ENCODE peak calls at places on chromosome 2, in ten cellular contexts. Q, K, I, J, G, O, V, T, H and U are unnamed samples.
A peak's percentile ranks its signal among the peaks of the same experiment; 100 is the strongest.

GRCh38 chr2:85536479-85536878 is 2.5 kb upstream of the MAT2A start:
- DNase-seq in Q (peak; percentile 49), K (no peak), I (peak; percentile 75), J (no peak), G (peak; percentile 67), O (no peak), V (no peak), T (no peak), H (no peak), U (no peak)

GRCh38 chr2:70005752-70006446 is 44.5 kb upstream of the ASPRV1 start:
- DNase-seq in Q (no peak), K (no peak), I (no peak), J (no peak), G (no peak), O (no peak), V (peak; percentile 18), T (no peak), H (peak; percentile 33), U (no peak)

GRCh38 chr2:65565681-65566080 is 133.3 kb upstream of the SPRED2 start:
- DNase-seq in Q (no peak), K (peak; percentile 59), I (no peak), J (no peak), G (no peak), O (no peak), V (no peak), T (no peak), H (no peak), U (no peak)

GRCh38 chr2:179180242-179180641 is 84.4 kb downstream of the SESTD1 start:
- DNase-seq in Q (no peak), K (no peak), I (no peak), J (no peak), G (no peak), O (no peak), V (no peak), T (no peak), H (no peak), U (no peak)

GRCh38 chr2:233764761-233765160 is 4.7 kb downstream of the UGT1A1 start:
- DNase-seq in Q (no peak), K (no peak), I (no peak), J (no peak), G (no peak), O (no peak), V (no peak), T (no peak), H (no peak), U (no peak)

GRCh38 chr2:109336296-109336695 is 207.3 kb downstream of the SH3RF3 start:
- DNase-seq in Q (no peak), K (no peak), I (no peak), J (no peak), G (no peak), O (no peak), V (no peak), T (no peak), H (no peak), U (no peak)

GRCh38 chr2:126784636-126785035 is 114.1 kb upstream of the TEX51 start:
- DNase-seq in Q (no peak), K (peak; percentile 28), I (no peak), J (no peak), G (no peak), O (no peak), V (no peak), T (no peak), H (no peak), U (no peak)

GRCh38 chr2:96251721-96252292 is 14.0 kb downstream of the TMEM127 start:
- DNase-seq in Q (no peak), K (no peak), I (peak; percentile 90), J (peak; percentile 83), G (peak; percentile 92), O (peak; percentile 91), V (peak; percentile 88), T (no peak), H (no peak), U (peak; percentile 67)

GRCh38 chr2:42045956-42046748 is 1.7 kb upstream of the PKDCC start:
- DNase-seq in Q (no peak), K (no peak), I (no peak), J (no peak), G (no peak), O (no peak), V (no peak), T (no peak), H (no peak), U (no peak)

GRCh38 chr2:36861896-36862295 is 104.4 kb downstream of the STRN start:
- DNase-seq in Q (no peak), K (no peak), I (no peak), J (no peak), G (no peak), O (no peak), V (no peak), T (no peak), H (no peak), U (no peak)

GRCh38 chr2:36854241-36854640 is 112.1 kb downstream of the STRN start:
- DNase-seq in Q (peak; percentile 23), K (no peak), I (no peak), J (no peak), G (no peak), O (no peak), V (no peak), T (no peak), H (no peak), U (no peak)

GRCh38 chr2:36859366-36859792 is 107.0 kb downstream of the STRN start:
- DNase-seq in Q (no peak), K (no peak), I (no peak), J (no peak), G (no peak), O (no peak), V (no peak), T (no peak), H (no peak), U (no peak)

GRCh38 chr2:36858551-36859365 is 107.6 kb downstream of the STRN start:
- DNase-seq in Q (no peak), K (no peak), I (no peak), J (no peak), G (no peak), O (no peak), V (no peak), T (no peak), H (no peak), U (no peak)

GRCh38 chr2:36857713-36858112 is 108.6 kb downstream of the STRN start:
- DNase-seq in Q (no peak), K (no peak), I (no peak), J (no peak), G (no peak), O (no peak), V (no peak), T (no peak), H (no peak), U (no peak)
- TF ChIP-seq CTCF in Q (no peak), K (no peak), I (no peak), J (no peak), G (no peak), O (no peak), V (no peak), T (no peak), H (no peak), U (no peak)

DNA sequence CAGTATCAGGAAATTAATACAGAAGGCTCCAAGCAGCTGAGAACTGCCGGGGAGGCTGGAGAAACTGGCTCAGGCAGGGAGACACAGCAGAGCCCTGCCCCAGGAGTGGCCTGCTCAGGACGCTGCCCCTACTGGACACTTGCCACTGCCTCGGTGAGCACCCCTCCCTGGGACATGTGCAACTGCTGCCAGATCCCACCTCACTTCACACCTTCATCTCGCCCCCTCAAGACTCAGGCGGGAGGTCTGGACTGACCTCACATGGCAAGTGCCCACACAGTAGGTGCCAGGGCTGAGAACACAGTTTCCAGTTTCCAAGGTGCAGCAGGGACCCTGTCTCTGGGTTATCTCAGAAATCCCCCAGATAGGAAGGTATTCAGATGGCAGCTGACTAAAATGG is 33.8 kb upstream of the LBH start:
- DNase-seq in Q (no peak), K (no peak), I (no peak), J (no peak), G (no peak), O (no peak), V (no peak), T (no peak), H (no peak), U (peak; percentile 14)
- TF ChIP-seq CTCF in Q (no peak), K (no peak), I (no peak), J (no peak), G (no peak), O (no peak), V (no peak), T (peak; percentile 29), H (peak; percentile 67), U (no peak)

DNA sequence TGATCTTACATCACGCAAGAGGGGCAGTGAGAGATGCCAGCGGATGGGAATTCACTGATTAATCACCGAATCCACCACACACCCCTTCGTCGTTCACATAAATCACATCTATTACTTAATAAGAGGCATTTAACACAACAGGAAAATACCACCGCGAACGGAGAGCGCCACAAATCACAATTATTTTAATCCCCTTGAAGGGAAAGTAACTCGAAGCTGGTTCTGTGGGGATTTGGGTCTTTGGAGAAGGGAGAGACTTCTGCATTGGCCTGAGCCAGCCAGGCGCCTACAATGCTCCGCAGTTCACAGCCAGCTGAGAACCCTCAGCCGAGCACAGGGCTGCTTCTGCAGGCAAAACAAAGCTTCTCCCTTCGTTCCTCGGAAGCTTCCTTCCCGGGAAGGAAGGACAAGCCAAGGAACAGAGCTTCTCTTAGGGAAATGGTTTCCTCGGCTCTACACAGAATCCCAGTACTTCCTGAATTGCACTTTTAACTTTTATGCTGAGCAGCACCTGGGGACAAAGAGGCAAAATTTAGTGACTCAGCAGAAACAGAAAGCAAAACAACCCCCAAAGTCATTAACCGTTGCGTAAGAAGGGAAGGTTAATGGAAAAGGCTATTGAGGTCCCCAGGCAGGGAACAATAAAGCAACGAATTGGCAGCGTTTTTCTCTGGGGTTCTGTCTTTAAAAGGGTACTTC is at the start of gene LRP1B:
- DNase-seq in Q (peak; percentile 16), K (no peak), I (peak; percentile 52), J (no peak), G (no peak), O (peak; percentile 46), V (no peak), T (peak; percentile 62), H (peak; percentile 52), U (peak; percentile 18)
- TF ChIP-seq CTCF in Q (no peak), K (no peak), I (no peak), J (no peak), G (no peak), O (no peak), V (no peak), T (no peak), H (no peak), U (no peak)

GRCh38 chr2:165197346-165197745 is 6.5 kb downstream of the SCN3A start:
- DNase-seq in Q (no peak), K (no peak), I (no peak), J (no peak), G (no peak), O (no peak), V (no peak), T (no peak), H (no peak), U (no peak)

GRCh38 chr2:165192729-165193128 is 11.1 kb downstream of the SCN3A start:
- DNase-seq in Q (no peak), K (no peak), I (no peak), J (no peak), G (no peak), O (no peak), V (no peak), T (no peak), H (no peak), U (no peak)

GRCh38 chr2:165193178-165193777 is 10.6 kb downstream of the SCN3A start:
- DNase-seq in Q (no peak), K (no peak), I (no peak), J (no peak), G (no peak), O (no peak), V (no peak), T (no peak), H (no peak), U (no peak)

GRCh38 chr2:165198181-165198580 is 5.7 kb downstream of the SCN3A start:
- DNase-seq in Q (no peak), K (no peak), I (no peak), J (no peak), G (no peak), O (no peak), V (no peak), T (no peak), H (no peak), U (no peak)

GRCh38 chr2:165196411-165196810 is 7.4 kb downstream of the SCN3A start:
- DNase-seq in Q (no peak), K (no peak), I (no peak), J (no peak), G (no peak), O (no peak), V (no peak), T (no peak), H (no peak), U (no peak)
- TF ChIP-seq CTCF in Q (no peak), K (no peak), I (no peak), J (no peak), G (no peak), O (no peak), V (no peak), T (no peak), H (no peak), U (no peak)